ENCODE peak calls at places on chromosomes 11 and 22, in ten cellular contexts. Z is PC-3; D is NCI-H1092 treated with DMSO at 0.1 percent for 48 hours; T is NCI-H510A treated with DMSO at 0.1 percent for 48 hours; J is spleen; W is NCI-H1048; R is ACHN; V is effector CD8-positive, alpha-beta T cell; A is cardiac muscle cell; X is DMS153. U is an unnamed sample.

GRCh38 chr11:69234740-69235710 is 58.9 kb upstream of the MYEOV start:
- DNase-seq in V (no peak), W (no peak), X (no peak), T (no peak), R (no peak), A (no peak), J (no peak), Z (no peak), D (no peak), U (no peak)

GRCh38 chr11:115741376-115741775 is 237.2 kb upstream of the CADM1 start:
- DNase-seq in J (no peak), X (peak; percentile 98), Z (no peak), A (no peak), T (no peak), R (no peak), V (no peak), D (peak; percentile 76), W (no peak), U (no peak)

GRCh38 chr22:32644252-32645100 is 157.0 kb upstream of the TIMP3 start:
- DNase-seq in A (no peak), V (no peak), X (peak; percentile 92), J (peak; percentile 82), D (no peak), W (no peak), T (peak; percentile 45), R (no peak), Z (no peak), U (no peak)

GRCh38 chr11:32396331-32396730 is 39.0 kb downstream of the WT1 start:
- DNase-seq in R (no peak), D (no peak), W (no peak), J (no peak), X (no peak), V (no peak), T (no peak), Z (no peak), A (no peak), U (no peak)

GRCh38 chr22:49036513-49036912 is 791.2 kb downstream of the BRD1 start:
- DNase-seq in J (no peak), D (peak; percentile 3), Z (no peak), X (peak; percentile 92), A (no peak), R (no peak), V (no peak), T (no peak), W (no peak), U (no peak)

GRCh38 chr22:23231471-23232093 is 51.3 kb downstream of the BCR start:
- DNase-seq in R (no peak), D (no peak), J (peak; percentile 42), A (no peak), W (no peak), T (no peak), X (no peak), V (no peak), Z (no peak), U (no peak)

GRCh38 chr11:42299780-42300179 is 840.3 kb upstream of the LRRC4C start:
- DNase-seq in D (no peak), T (no peak), J (no peak), W (no peak), Z (no peak), V (no peak), R (no peak), A (no peak), X (no peak), U (no peak)

GRCh38 chr11:86478348-86478747 is 103.7 kb downstream of the CCDC81 start:
- DNase-seq in A (no peak), X (no peak), V (no peak), T (no peak), D (no peak), Z (no peak), R (no peak), J (no peak), W (no peak), U (no peak)

GRCh38 chr11:87298155-87298554 is 260.4 kb downstream of the TMEM135 start:
- DNase-seq in V (no peak), T (no peak), R (no peak), Z (no peak), A (no peak), W (no peak), J (no peak), X (peak; percentile 60), D (peak; percentile 38), U (no peak)

GRCh38 chr11:19244084-19244483 is 3.3 kb upstream of the E2F8 start:
- DNase-seq in T (peak; percentile 16), X (no peak), D (no peak), W (no peak), V (no peak), A (no peak), J (no peak), R (no peak), Z (peak; percentile 86), U (no peak)

GRCh38 chr11:27211370-27212127 is 151.5 kb downstream of the CCDC34 start:
- DNase-seq in V (no peak), R (peak; percentile 15), W (no peak), T (no peak), D (no peak), Z (peak; percentile 15), J (no peak), A (no peak), X (peak; percentile 25), U (no peak)

GRCh38 chr22:29702931-29703594 is 16.7 kb upstream of the CABP7 start:
- DNase-seq in J (no peak), A (no peak), D (peak; percentile 70), T (no peak), R (no peak), V (no peak), Z (no peak), X (no peak), W (no peak), U (no peak)

GRCh38 chr11:130413383-130414106 is 14.9 kb downstream of the ADAMTS8 start:
- DNase-seq in Z (peak; percentile 97), T (no peak), W (no peak), V (no peak), D (no peak), A (no peak), J (no peak), R (peak; percentile 84), X (no peak), U (peak; percentile 56)

GRCh38 chr11:26331911-26332571 is at the start of gene ANO3:
- DNase-seq in Z (peak; percentile 63), V (no peak), J (no peak), R (peak; percentile 78), D (peak; percentile 72), T (peak; percentile 78), X (peak; percentile 26), W (peak; percentile 33), A (peak; percentile 98), U (peak; percentile 59)

GRCh38 chr11:88051386-88051785 is 123.9 kb downstream of the RAB38 start:
- DNase-seq in R (no peak), T (no peak), J (no peak), W (no peak), D (no peak), Z (peak; percentile 91), A (no peak), X (no peak), V (no peak), U (peak; percentile 28)

GRCh38 chr11:118437046-118437735 is 899 bp downstream of the KMT2A start:
- DNase-seq in W (no peak), T (peak; percentile 58), R (peak; percentile 42), A (peak; percentile 61), J (peak; percentile 85), Z (peak; percentile 54), D (no peak), V (peak; percentile 36), X (peak; percentile 26), U (no peak)

GRCh38 chr22:39253427-39254070 is 8.8 kb upstream of the PDGFB start:
- DNase-seq in R (peak; percentile 83), A (peak; percentile 88), W (no peak), T (peak; percentile 29), J (no peak), V (no peak), Z (peak; percentile 82), X (peak; percentile 70), D (peak; percentile 29), U (peak; percentile 63)

GRCh38 chr11:33179431-33179830 is 18.2 kb upstream of the CSTF3 start:
- DNase-seq in X (no peak), V (no peak), Z (no peak), R (no peak), D (no peak), T (no peak), J (no peak), W (no peak), A (no peak), U (no peak)

GRCh38 chr11:35321532-35322320 is 97.6 kb downstream of the SLC1A2 start:
- DNase-seq in R (no peak), J (no peak), W (no peak), Z (no peak), T (no peak), V (no peak), D (peak; percentile 49), X (no peak), A (no peak), U (no peak)

GRCh38 chr11:69312418-69313399 is 18.8 kb downstream of the MYEOV start:
- DNase-seq in V (no peak), T (no peak), A (no peak), J (no peak), W (no peak), Z (no peak), X (no peak), R (no peak), D (peak; percentile 66), U (no peak)

GRCh38 chr22:39308614-39309363 is 10.6 kb downstream of the RPL3 start:
- DNase-seq in W (no peak), J (peak; percentile 74), D (no peak), T (no peak), Z (peak; percentile 89), A (no peak), X (no peak), V (no peak), R (peak; percentile 83), U (peak; percentile 83)

GRCh38 chr22:41078975-41079374 is 13.4 kb upstream of the EP300 start:
- DNase-seq in W (no peak), D (no peak), A (no peak), T (no peak), Z (no peak), J (no peak), V (no peak), R (no peak), X (no peak), U (no peak)

GRCh38 chr11:117410861-117411725 is 83.4 kb downstream of the CEP164 start:
- DNase-seq in T (no peak), R (no peak), X (no peak), Z (no peak), A (no peak), W (no peak), D (peak; percentile 49), J (no peak), V (no peak), U (no peak)

GRCh38 chr11:134536677-134537076 is 124.6 kb upstream of the B3GAT1 start:
- DNase-seq in W (no peak), J (no peak), D (no peak), R (no peak), Z (no peak), A (no peak), T (no peak), X (no peak), V (no peak), U (no peak)

GRCh38 chr22:31278643-31279326 is 13.5 kb downstream of the PIK3IP1 start:
- DNase-seq in Z (no peak), T (no peak), W (no peak), J (no peak), A (no peak), X (no peak), D (no peak), R (no peak), V (peak; percentile 21), U (no peak)

GRCh38 chr22:26172389-26172990 is 3.2 kb downstream of the SEZ6L start:
- DNase-seq in T (peak; percentile 44), Z (peak; percentile 29), W (no peak), D (peak; percentile 85), J (no peak), A (peak; percentile 75), R (peak; percentile 32), V (no peak), X (peak; percentile 66), U (no peak)

GRCh38 chr22:45077826-45078334 is 68.1 kb upstream of the PHF21B start:
- DNase-seq in V (no peak), Z (no peak), A (no peak), J (no peak), W (no peak), D (no peak), X (no peak), R (no peak), T (no peak), U (no peak)

GRCh38 chr11:73307323-73308002 is 613 bp upstream of the ARHGEF17 start:
- DNase-seq in T (peak; percentile 100), V (peak; percentile 84), A (peak; percentile 99), X (peak; percentile 84), Z (peak; percentile 99), R (peak; percentile 97), D (peak; percentile 96), J (peak; percentile 97), W (peak; percentile 100), U (peak; percentile 96)